ENCODE peak calls at places on chromosomes 2 and 18, in seven cellular contexts. S is GM06990, O is transverse colon, I is IMR-90, W is mesendoderm, Y is left lung, V is BJ. A is an unnamed sample.

GRCh38 chr2:13616656-13617055 is 899.9 kb downstream of the TRIB2 start:
- DNase-seq in S (no peak), O (no peak), I (no peak), W (no peak), Y (no peak), V (no peak), A (no peak)

GRCh38 chr18:59814872-59815271 is 84.9 kb upstream of the PMAIP1 start:
- DNase-seq in S (no peak), O (no peak), I (peak; percentile 96), W (no peak), Y (no peak), V (peak; percentile 69), A (no peak)

GRCh38 chr2:169001116-169001815 is 29.9 kb downstream of the ABCB11 start:
- DNase-seq in S (no peak), O (no peak), I (no peak), W (no peak), Y (no peak), V (no peak), A (no peak)

GRCh38 chr2:54613361-54613760 is 110.1 kb upstream of the EML6 start:
- DNase-seq in S (no peak), O (no peak), I (peak; percentile 21), W (no peak), Y (no peak), V (no peak), A (no peak)

GRCh38 chr2:180699657-180700361 is 280.6 kb upstream of the UBE2E3 start:
- DNase-seq in S (no peak), O (no peak), I (no peak), W (peak; percentile 13), Y (no peak), V (no peak), A (no peak)

GRCh38 chr2:54419386-54419785 is 36.7 kb upstream of the SPTBN1 start:
- DNase-seq in S (no peak), O (no peak), I (no peak), W (no peak), Y (no peak), V (no peak), A (no peak)

GRCh38 chr2:44652701-44653100 is 288.8 kb upstream of the SIX3 start:
- DNase-seq in S (no peak), O (no peak), I (no peak), W (no peak), Y (no peak), V (no peak), A (no peak)

GRCh38 chr2:127968610-127969339 is 59.1 kb downstream of the SAP130 start:
- DNase-seq in S (no peak), O (no peak), I (no peak), W (no peak), Y (no peak), V (no peak), A (no peak)

GRCh38 chr2:11094021-11094810 is 61.1 kb upstream of the SLC66A3 start:
- DNase-seq in S (no peak), O (no peak), I (no peak), W (no peak), Y (no peak), V (no peak), A (no peak)

GRCh38 chr2:112877423-112877822 is 33.5 kb upstream of the IL37 start:
- DNase-seq in S (no peak), O (no peak), I (peak; percentile 41), W (no peak), Y (no peak), V (no peak), A (no peak)

GRCh38 chr2:73979686-73980085 is 5.0 kb upstream of the TET3 start:
- DNase-seq in S (no peak), O (no peak), I (peak; percentile 92), W (no peak), Y (no peak), V (peak; percentile 46), A (no peak)

GRCh38 chr2:231683292-231683898 is 24.9 kb upstream of the PTMA start:
- DNase-seq in S (no peak), O (no peak), I (no peak), W (no peak), Y (no peak), V (no peak), A (peak; percentile 48)

GRCh38 chr2:231683907-231684306 is 24.4 kb upstream of the PTMA start:
- DNase-seq in S (no peak), O (no peak), I (no peak), W (no peak), Y (no peak), V (no peak), A (no peak)

GRCh38 chr2:231682546-231683291 is 25.6 kb upstream of the PTMA start:
- DNase-seq in S (no peak), O (no peak), I (no peak), W (no peak), Y (no peak), V (no peak), A (peak; percentile 50)

GRCh38 chr2:231685349-231686191 is 22.8 kb upstream of the PTMA start:
- DNase-seq in S (no peak), O (no peak), I (no peak), W (peak; percentile 65), Y (no peak), V (no peak), A (peak; percentile 84)

GRCh38 chr2:231684314-231685223 is 23.8 kb upstream of the PTMA start:
- DNase-seq in S (no peak), O (no peak), I (no peak), W (no peak), Y (no peak), V (no peak), A (peak; percentile 68)
- H3K4me3 ChIP-seq in S (no peak overlapping the region), O (no peak overlapping the region), I (no peak overlapping the region), W (no peak overlapping the region), Y (no peak overlapping the region), V (no peak overlapping the region), A (no peak overlapping the region)

GRCh38 chr2:121431214-121431613 is 99.5 kb upstream of the RNU4ATAC start:
- DNase-seq in S (no peak), O (no peak), I (no peak), W (no peak), Y (no peak), V (no peak), A (no peak)
- H3K36me3 ChIP-seq in S (peaks cover 7% of the 10 kb centered on the region), O (no peaks in the 10 kb centered on the region), I (peaks cover 10% of the 10 kb centered on the region), W (no peaks in the 10 kb centered on the region), Y (peaks cover 38% of the 10 kb centered on the region), V (peaks cover 2% of the 10 kb centered on the region), A (peaks cover 6% of the 10 kb centered on the region)

DNA sequence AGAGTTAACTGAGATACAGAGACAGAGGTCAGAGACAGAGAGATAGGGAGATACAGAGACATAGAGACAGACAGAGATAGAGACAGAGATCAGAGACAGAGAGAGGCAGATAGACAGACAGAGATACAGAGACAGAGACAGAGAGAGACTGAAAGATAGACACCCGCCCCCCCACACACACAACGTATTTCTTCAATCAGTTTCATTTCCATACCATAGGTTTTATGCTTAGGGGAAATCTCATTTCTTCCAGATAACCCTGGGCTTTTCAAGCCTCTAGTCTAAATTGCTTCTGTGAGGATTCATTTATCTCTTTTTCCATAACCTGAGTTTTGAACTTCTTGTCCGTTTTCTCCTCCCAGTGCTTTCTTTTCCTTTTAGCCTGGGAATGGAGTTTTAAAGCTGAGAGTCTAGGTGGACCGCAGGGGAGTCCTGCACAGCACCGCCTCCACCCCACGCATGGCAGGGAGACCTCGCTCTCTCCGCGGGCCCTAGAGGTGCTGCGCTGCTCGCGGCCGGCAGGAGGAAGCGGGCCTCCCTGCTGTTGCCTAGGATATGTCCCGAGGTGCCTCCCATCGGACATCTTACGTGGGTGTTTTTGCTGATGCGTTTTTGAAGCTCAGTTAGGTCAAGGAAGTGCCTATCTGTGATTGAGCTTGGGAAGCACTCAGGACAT is 94.7 kb downstream of the CD8B2 start:
- DNase-seq in S (peak; percentile 16), O (peak; percentile 51), I (peak; percentile 49), W (peak; percentile 58), Y (no peak), V (no peak), A (peak; percentile 82)
- H3K4me3 ChIP-seq in S (peak overlapping the region; percentile 48), O (no peak overlapping the region), I (no peak overlapping the region), W (no peak overlapping the region), Y (peak overlapping the region; percentile 18), V (peak overlapping the region; percentile 17), A (peak overlapping the region; percentile 26)

GRCh38 chr18:45895339-45895738 is 69.9 kb downstream of the SIGLEC15 start:
- DNase-seq in S (no peak), O (no peak), I (no peak), W (no peak), Y (no peak), V (no peak), A (no peak)

GRCh38 chr18:45894818-45895217 is 69.3 kb downstream of the SIGLEC15 start:
- DNase-seq in S (no peak), O (no peak), I (no peak), W (no peak), Y (no peak), V (no peak), A (no peak)

GRCh38 chr18:45900623-45901022 is 66.5 kb downstream of the EPG5 start:
- DNase-seq in S (no peak), O (no peak), I (no peak), W (no peak), Y (no peak), V (no peak), A (no peak)

GRCh38 chr18:45896991-45897390 is 70.1 kb downstream of the EPG5 start:
- DNase-seq in S (no peak), O (no peak), I (no peak), W (no peak), Y (no peak), V (no peak), A (no peak)

DNA sequence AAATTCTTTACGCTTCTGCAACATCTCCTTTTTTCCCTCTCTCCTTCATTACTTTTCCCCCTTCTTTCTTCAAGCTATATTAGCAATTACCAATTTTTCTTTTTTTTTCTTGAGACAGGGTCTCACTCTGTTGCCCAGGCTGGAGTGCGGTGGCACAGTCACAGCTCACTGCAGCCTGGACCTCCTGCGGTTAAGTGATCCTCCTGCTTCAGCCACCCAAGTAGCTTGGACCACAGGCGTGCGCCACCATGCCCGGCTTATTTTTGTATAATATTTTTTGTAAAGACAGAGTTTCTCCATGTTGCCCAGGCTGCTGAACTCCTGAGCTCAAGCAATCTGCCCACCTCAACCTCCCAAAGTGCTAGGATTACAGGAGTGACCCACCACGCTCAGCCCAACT is 70.7 kb downstream of the EPG5 start:
- DNase-seq in S (no peak), O (no peak), I (no peak), W (no peak), Y (no peak), V (no peak), A (no peak)
- H3K36me3 ChIP-seq in S (peaks cover 4% of the 10 kb centered on the region), O (no peaks in the 10 kb centered on the region), I (peaks cover 35% of the 10 kb centered on the region), W (no peaks in the 10 kb centered on the region), Y (peaks cover 82% of the 10 kb centered on the region), V (peaks cover 12% of the 10 kb centered on the region), A (peaks cover 7% of the 10 kb centered on the region)

GRCh38 chr18:23502516-23503037 is 734 bp upstream of the RMC1 start:
- DNase-seq in S (no peak), O (peak; percentile 28), I (no peak), W (no peak), Y (no peak), V (no peak), A (no peak)
- H3K4me3 ChIP-seq in S (peak overlapping the region; percentile 84), O (peak overlapping the region; percentile 66), I (peak overlapping the region; percentile 73), W (peak overlapping the region; percentile 79), Y (peak overlapping the region; percentile 98), V (peak overlapping the region; percentile 69), A (peak overlapping the region; percentile 78)